ENCODE peak calls at places on chromosomes 5 and 9, in eight cellular contexts. V is A549, R is fibroblast of pulmonary artery, Z is lower lobe of right lung, I is cardiac muscle cell, U is activated B cell treated with CpG ODN at 0.5 μM for 24 hours, M is type B pancreatic cell, Q is HFFc6. O is an unnamed sample.

GRCh38 chr9:89873801-89874200 is 269.0 kb downstream of the GADD45G start:
- DNase-seq in V (no peak), R (no peak), Q (no peak), M (peak; percentile 52), U (peak; percentile 7), I (no peak), Z (peak; percentile 10), O (no peak)

GRCh38 chr5:109143001-109143400 is 266.8 kb downstream of the PJA2 start:
- DNase-seq in Z (no peak), R (no peak), V (no peak), Q (no peak), U (no peak), M (no peak), I (no peak), O (no peak)

GRCh38 chr5:69156456-69156855 is 10.5 kb upstream of the CCNB1 start:
- DNase-seq in Z (no peak), Q (no peak), I (no peak), V (no peak), R (no peak), M (no peak), U (no peak), O (no peak)

GRCh38 chr5:91049800-91050199 is 333.3 kb downstream of the ARRDC3 start:
- DNase-seq in U (no peak), I (peak; percentile 45), Z (no peak), R (peak; percentile 51), M (no peak), V (peak; percentile 54), Q (no peak), O (peak; percentile 43)

GRCh38 chr5:60945760-60946253 is 802 bp downstream of the NDUFAF2 start:
- DNase-seq in M (peak; percentile 69), V (peak; percentile 32), Z (no peak), Q (peak; percentile 46), I (peak; percentile 75), R (peak; percentile 61), U (no peak), O (peak; percentile 64)

GRCh38 chr9:116935149-116935897 is 248.2 kb downstream of the TRIM32 start:
- DNase-seq in Q (no peak), I (no peak), Z (no peak), M (no peak), R (no peak), U (no peak), V (no peak), O (no peak)

GRCh38 chr5:91162534-91163381 is 220.4 kb downstream of the ARRDC3 start:
- DNase-seq in Z (peak; percentile 77), U (no peak), R (peak; percentile 97), M (no peak), Q (peak; percentile 83), I (peak; percentile 92), V (peak; percentile 87), O (peak; percentile 96)

GRCh38 chr9:23769307-23769935 is 56.6 kb downstream of the ELAVL2 start:
- DNase-seq in Z (no peak), I (no peak), V (no peak), Q (no peak), U (no peak), R (peak; percentile 0), M (no peak), O (peak; percentile 93)

GRCh38 chr9:72509635-72510034 is 11.8 kb upstream of the TMC1 start:
- DNase-seq in Z (no peak), Q (peak; percentile 34), V (no peak), U (no peak), R (peak; percentile 50), M (no peak), I (peak; percentile 41), O (peak; percentile 17)

GRCh38 chr5:71757590-71758543 is 38.8 kb downstream of the CARTPT start:
- DNase-seq in Q (peak; percentile 49), I (peak; percentile 80), V (peak; percentile 80), R (peak; percentile 83), U (no peak), M (no peak), Z (no peak), O (peak; percentile 75)

GRCh38 chr5:157821822-157822622 is 36.9 kb downstream of the CLINT1 start:
- DNase-seq in Z (no peak), I (no peak), Q (peak; percentile 29), V (no peak), U (no peak), M (no peak), R (no peak), O (peak; percentile 18)

GRCh38 chr9:69605406-69605805 is 66.8 kb downstream of the APBA1 start:
- DNase-seq in R (no peak), I (no peak), U (no peak), Z (no peak), M (no peak), V (no peak), Q (no peak), O (no peak)

GRCh38 chr9:33452828-33453271 is 5.5 kb upstream of the AQP3 start:
- DNase-seq in R (peak; percentile 85), Q (peak; percentile 78), Z (peak; percentile 84), V (peak; percentile 80), I (peak; percentile 88), M (no peak), U (no peak), O (peak; percentile 96)

GRCh38 chr5:147554285-147554817 is 44.5 kb upstream of the DPYSL3 start:
- DNase-seq in I (peak; percentile 89), R (peak; percentile 90), U (no peak), Z (no peak), M (no peak), V (no peak), Q (peak; percentile 94), O (no peak)

GRCh38 chr5:140130949-140131733 is 5.4 kb downstream of the IGIP start:
- DNase-seq in I (no peak), U (no peak), R (no peak), V (no peak), Z (no peak), M (no peak), Q (no peak), O (no peak)

GRCh38 chr9:16484744-16485143 is 385.7 kb downstream of the BNC2 start:
- DNase-seq in I (peak; percentile 56), Q (no peak), U (no peak), Z (no peak), V (no peak), R (peak; percentile 33), M (no peak), O (no peak)

GRCh38 chr9:116181853-116182610 is 28.4 kb downstream of the PAPPA start:
- DNase-seq in I (peak; percentile 38), M (no peak), U (no peak), V (no peak), R (no peak), Q (peak; percentile 31), Z (no peak), O (peak; percentile 32)

GRCh38 chr9:120136685-120137084 is 443.3 kb downstream of the CDK5RAP2 start:
- DNase-seq in U (no peak), Z (no peak), R (no peak), Q (no peak), I (no peak), M (no peak), V (no peak), O (peak; percentile 3)

GRCh38 chr5:137629646-137630045 is 106.2 kb downstream of the KLHL3 start:
- DNase-seq in I (peak; percentile 77), U (no peak), Q (peak; percentile 53), R (peak; percentile 80), V (peak; percentile 60), M (no peak), Z (no peak), O (peak; percentile 87)

GRCh38 chr9:113620377-113621161 is 157.0 kb downstream of the RGS3 start:
- DNase-seq in R (peak; percentile 94), V (peak; percentile 82), I (peak; percentile 95), Q (peak; percentile 86), M (no peak), U (no peak), Z (no peak), O (peak; percentile 68)

GRCh38 chr9:1729631-1730030 is 285.5 kb upstream of the SMARCA2 start:
- DNase-seq in V (no peak), Z (no peak), U (no peak), I (no peak), R (no peak), M (no peak), Q (no peak), O (no peak)

GRCh38 chr9:1726993-1727759 is 288.0 kb upstream of the SMARCA2 start:
- DNase-seq in Z (no peak), I (no peak), V (no peak), R (no peak), M (no peak), U (no peak), Q (no peak), O (peak; percentile 5)

GRCh38 chr9:1738511-1739100 is 276.5 kb upstream of the SMARCA2 start:
- DNase-seq in M (no peak), Z (no peak), V (no peak), R (no peak), U (no peak), I (no peak), Q (no peak), O (no peak)

DNA sequence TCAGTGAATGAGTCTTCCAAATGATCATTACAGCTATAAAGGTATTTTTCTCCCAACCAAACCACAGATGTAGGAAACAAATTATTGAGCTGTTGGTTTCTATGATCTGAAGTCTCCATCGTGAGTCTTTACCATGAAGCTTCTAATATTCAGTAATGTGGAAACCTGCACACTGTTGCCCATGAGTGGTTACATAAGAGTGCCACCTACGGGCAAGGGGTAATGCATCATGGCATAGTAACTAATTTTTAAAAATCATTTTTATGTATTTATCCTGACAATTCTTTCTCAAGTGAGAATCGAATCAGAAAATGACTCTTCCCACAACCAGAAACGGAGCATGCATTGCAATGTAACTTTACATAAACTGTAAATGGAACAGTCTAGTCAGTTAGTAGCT is 282.5 kb upstream of the SMARCA2 start:
- DNase-seq in V (peak; percentile 17), Z (no peak), I (peak; percentile 3), U (no peak), R (no peak), M (no peak), Q (no peak), O (peak; percentile 36)
- TF ChIP-seq CTCF in V (peak; percentile 33), Z (no peak), I (peak; percentile 27), U (no peak), R (no peak), M (no peak), Q (no peak), O (peak; percentile 36)

GRCh38 chr9:12329623-12329985 is 363.6 kb upstream of the TYRP1 start:
- DNase-seq in V (no peak), R (no peak), M (no peak), I (no peak), U (no peak), Z (no peak), Q (no peak), O (no peak)
- TF ChIP-seq CTCF in V (no peak), R (no peak), M (peak; percentile 7), I (no peak), U (no peak), Z (no peak), Q (peak; percentile 3), O (no peak)

DNA sequence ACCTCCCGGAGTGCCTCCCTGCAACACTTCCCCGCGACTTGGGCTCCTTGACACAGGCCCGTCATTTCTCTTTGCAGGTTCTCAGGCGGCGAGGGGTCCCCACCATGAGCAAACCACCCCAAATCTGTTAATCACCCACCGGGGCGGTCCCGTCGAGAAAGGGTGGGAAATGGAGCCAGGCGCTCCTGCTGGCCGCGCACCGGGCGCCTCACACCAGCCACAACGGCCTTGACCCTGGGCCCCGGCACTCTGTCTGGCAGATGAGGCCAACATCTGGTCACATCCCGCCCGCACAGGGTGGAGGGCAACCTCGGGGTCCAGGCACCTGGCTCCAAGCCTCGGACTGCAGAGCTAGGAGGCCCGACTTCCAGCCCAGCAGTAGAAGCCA is 776 bp upstream of the TERT start:
- DNase-seq in U (peak; percentile 13), Q (no peak), R (no peak), V (no peak), M (peak; percentile 67), I (no peak), Z (peak; percentile 41), O (no peak)
- TF ChIP-seq CTCF in U (no peak), Q (no peak), R (no peak), V (no peak), M (no peak), I (no peak), Z (no peak), O (no peak)

GRCh38 chr5:1883120-1883924 is 597 bp upstream of the IRX4 start:
- DNase-seq in U (no peak), M (no peak), Q (no peak), V (peak; percentile 42), Z (peak; percentile 47), R (no peak), I (no peak), O (peak; percentile 58)
- TF ChIP-seq CTCF in U (no peak), M (peak; percentile 73), Q (peak; percentile 37), V (no peak), Z (no peak), R (no peak), I (no peak), O (no peak)